ENCODE peak calls at places on chromosome 18, in four cellular contexts. U is activated naive CD4-positive, alpha-beta T cell; L is H9; R is cardiac muscle cell. H is an unnamed sample.
A peak's percentile ranks its signal among the peaks of the same experiment; 100 is the strongest.

GRCh38 chr18:31217038-31217437 is 54.4 kb upstream of the DSC1 start:
- DNase-seq in U (no peak), L (no peak), R (no peak), H (no peak)

GRCh38 chr18:9612215-9612830 is 2.0 kb downstream of the PPP4R1 start:
- DNase-seq in U (no peak), L (no peak), R (peak; percentile 53), H (no peak)

GRCh38 chr18:43060020-43060419 is 55.5 kb downstream of the RIT2 start:
- DNase-seq in U (no peak), L (no peak), R (no peak), H (no peak)

GRCh38 chr18:57819671-57820460 is 16.8 kb upstream of the ATP8B1 start:
- DNase-seq in U (no peak), L (no peak), R (peak; percentile 45), H (no peak)

GRCh38 chr18:28005164-28005563 is 171.8 kb downstream of the CDH2 start:
- DNase-seq in U (no peak), L (peak; percentile 43), R (peak; percentile 40), H (no peak)

GRCh38 chr18:48902856-48903601 is 47.7 kb downstream of the SMAD7 start:
- DNase-seq in U (no peak), L (peak; percentile 21), R (no peak), H (no peak)

GRCh38 chr18:46509530-46509929 is 147.5 kb downstream of the LOXHD1 start:
- DNase-seq in U (no peak), L (no peak), R (no peak), H (no peak)

GRCh38 chr18:54924948-54925347 is 34.3 kb downstream of the CCDC68 start:
- DNase-seq in U (no peak), L (no peak), R (no peak), H (no peak)

GRCh38 chr18:22983175-22983574 is 50.0 kb downstream of the RBBP8 start:
- DNase-seq in U (no peak), L (no peak), R (peak; percentile 29), H (no peak)

GRCh38 chr18:63131106-63131943 is 188.2 kb downstream of the BCL2 start:
- DNase-seq in U (no peak), L (peak; percentile 43), R (peak; percentile 58), H (no peak)

GRCh38 chr18:79476918-79477685 is 81.4 kb downstream of the NFATC1 start:
- DNase-seq in U (no peak), L (no peak), R (no peak), H (no peak)

GRCh38 chr18:49123431-49123830 is 172.7 kb upstream of the SMAD7 start:
- DNase-seq in U (no peak), L (no peak), R (no peak), H (no peak)

GRCh38 chr18:32036506-32037210 is 18.0 kb downstream of the RNF125 start:
- DNase-seq in U (no peak), L (no peak), R (no peak), H (peak; percentile 11)

GRCh38 chr18:24922491-24922890 is 429.5 kb downstream of the ZNF521 start:
- DNase-seq in U (no peak), L (no peak), R (no peak), H (no peak)

GRCh38 chr18:21362921-21363320 is 120.9 kb downstream of the GREB1L start:
- DNase-seq in U (no peak), L (no peak), R (no peak), H (no peak)

GRCh38 chr18:34820360-34820759 is 110.3 kb downstream of the DTNA start:
- DNase-seq in U (no peak), L (no peak), R (no peak), H (no peak)

GRCh38 chr18:62418258-62418657 is 93.1 kb downstream of the TNFRSF11A start:
- DNase-seq in U (no peak), L (no peak), R (no peak), H (no peak)

GRCh38 chr18:7321831-7322230 is 90.9 kb downstream of the LRRC30 start:
- DNase-seq in U (no peak), L (no peak), R (no peak), H (no peak)

GRCh38 chr18:26233208-26233607 is 7.0 kb downstream of the TAF4B start:
- DNase-seq in U (no peak), L (peak; percentile 81), R (no peak), H (peak; percentile 66)

GRCh38 chr18:63476666-63477065 is at the start of gene SERPINB5:
- DNase-seq in U (no peak), L (peak; percentile 79), R (no peak), H (no peak)

GRCh38 chr18:75475228-75475627 is 47.7 kb upstream of the SMIM21 start:
- DNase-seq in U (no peak), L (no peak), R (no peak), H (no peak)

GRCh38 chr18:3281456-3282400 is 19.8 kb downstream of the MYL12B start:
- DNase-seq in U (no peak), L (no peak), R (peak; percentile 85), H (no peak)

GRCh38 chr18:27750014-27750413 is 426.9 kb downstream of the CDH2 start:
- DNase-seq in U (no peak), L (peak; percentile 80), R (peak; percentile 86), H (peak; percentile 67)

GRCh38 chr18:21656402-21656801 is 44.3 kb downstream of the SNRPD1 start:
- DNase-seq in U (no peak), L (no peak), R (no peak), H (no peak)

GRCh38 chr18:79496978-79497637 is 101.4 kb downstream of the NFATC1 start:
- DNase-seq in U (no peak), L (no peak), R (no peak), H (no peak)

GRCh38 chr18:61609131-61609530 is 275.9 kb downstream of the CDH20 start:
- DNase-seq in U (no peak), L (no peak), R (no peak), H (no peak)

GRCh38 chr18:1663879-1664705 is 759.4 kb downstream of the ADCYAP1 start:
- DNase-seq in U (no peak), L (peak; percentile 72), R (peak; percentile 74), H (peak; percentile 91)

GRCh38 chr18:57980573-57981348 is 63.3 kb upstream of the NEDD4L start:
- DNase-seq in U (no peak), L (no peak), R (no peak), H (no peak)

GRCh38 chr18:79730804-79731203 is 51.2 kb downstream of the CTDP1 start:
- DNase-seq in U (no peak), L (no peak), R (no peak), H (no peak)

GRCh38 chr18:25737710-25738251 is 352.6 kb downstream of the SS18 start:
- DNase-seq in U (no peak), L (no peak), R (no peak), H (no peak)

GRCh38 chr18:79393181-79393598 is 2.5 kb upstream of the NFATC1 start:
- DNase-seq in U (no peak), L (no peak), R (no peak), H (no peak)

GRCh38 chr18:39667905-39668304 is 2102.3 kb upstream of the CELF4 start:
- DNase-seq in U (no peak), L (no peak), R (no peak), H (no peak)

GRCh38 chr18:28607991-28608390 is 431.1 kb upstream of the CDH2 start:
- DNase-seq in U (no peak), L (no peak), R (no peak), H (no peak)

GRCh38 chr18:48629730-48630324 is 91.0 kb downstream of the CTIF start:
- DNase-seq in U (no peak), L (no peak), R (no peak), H (no peak)

GRCh38 chr18:56173542-56174220 is 464.7 kb downstream of the TXNL1 start:
- DNase-seq in U (no peak), L (no peak), R (no peak), H (no peak)

GRCh38 chr18:62384068-62384467 is 59.0 kb downstream of the TNFRSF11A start:
- DNase-seq in U (no peak), L (no peak), R (no peak), H (no peak)

GRCh38 chr18:50558948-50559749 is 738 bp upstream of the MAPK4 start:
- DNase-seq in U (no peak), L (no peak), R (peak; percentile 43), H (peak; percentile 54)

GRCh38 chr18:46226461-46226860 is 122.3 kb downstream of the HAUS1 start:
- DNase-seq in U (no peak), L (no peak), R (no peak), H (no peak)